ENCODE peak calls at places on chromosomes 3 and 15, in nine cellular contexts. J, K, Q, S, Z, A, X, P and B are unnamed samples. For H3K27me3 and H3K4me1, the result is how much of the 10 kb centered on the place peaks cover.

GRCh38 chr3:129353589-129353941 is 74.9 kb downstream of the EFCAB12 start:
- DNase-seq in J (no peak), K (no peak), Q (no peak), S (no peak), Z (no peak), A (no peak), X (no peak), P (no peak), B (no peak)

GRCh38 chr3:16124636-16125035 is 49.8 kb upstream of the GALNT15 start:
- DNase-seq in J (no peak), K (no peak), Q (no peak), S (peak), Z (no peak), A (peak), X (no peak), P (no peak), B (no peak)

GRCh38 chr3:185253645-185254410 is at the start of gene EHHADH:
- DNase-seq in J (peak), K (no peak), Q (peak), S (peak), Z (peak), A (peak), X (peak), P (peak), B (peak)

GRCh38 chr3:189593581-189593980 is 37.6 kb upstream of the TP63 start:
- DNase-seq in J (no peak), K (no peak), Q (no peak), S (no peak), Z (no peak), A (no peak), X (no peak), P (no peak), B (no peak)

GRCh38 chr15:48802867-48803266 is 8.0 kb downstream of the CEP152 start:
- DNase-seq in J (no peak), K (no peak), Q (no peak), S (peak), Z (no peak), A (peak), X (no peak), P (no peak), B (no peak)

GRCh38 chr3:114178770-114179368 is at the start of gene DRD3:
- DNase-seq in J (no peak), K (no peak), Q (no peak), S (peak), Z (no peak), A (peak), X (no peak), P (no peak), B (peak)

GRCh38 chr3:64329037-64329436 is 103.8 kb upstream of the PRICKLE2 start:
- DNase-seq in J (no peak), K (no peak), Q (no peak), S (no peak), Z (no peak), A (no peak), X (no peak), P (no peak), B (no peak)

GRCh38 chr3:58487140-58487886 is 4.6 kb upstream of the KCTD6 start:
- DNase-seq in J (peak), K (no peak), Q (no peak), S (peak), Z (no peak), A (peak), X (no peak), P (no peak), B (no peak)

GRCh38 chr15:65286069-65286703 is 497 bp downstream of the PARP16 start:
- DNase-seq in J (no peak), K (no peak), Q (no peak), S (no peak), Z (peak), A (peak), X (no peak), P (no peak), B (peak)

GRCh38 chr3:115800489-115801080 is 177.3 kb downstream of the GAP43 start:
- DNase-seq in J (no peak), K (no peak), Q (no peak), S (peak), Z (no peak), A (peak), X (no peak), P (no peak), B (no peak)

GRCh38 chr15:45970542-45970941 is 335.7 kb downstream of the SQOR start:
- DNase-seq in J (no peak), K (no peak), Q (no peak), S (no peak), Z (no peak), A (no peak), X (no peak), P (no peak), B (no peak)
- H3K27me3 ChIP-seq in J (under half), K (under half), Q (under half), S (under half), Z (under half), A (under half), X (under half), P (under half), B (under half)

DNA sequence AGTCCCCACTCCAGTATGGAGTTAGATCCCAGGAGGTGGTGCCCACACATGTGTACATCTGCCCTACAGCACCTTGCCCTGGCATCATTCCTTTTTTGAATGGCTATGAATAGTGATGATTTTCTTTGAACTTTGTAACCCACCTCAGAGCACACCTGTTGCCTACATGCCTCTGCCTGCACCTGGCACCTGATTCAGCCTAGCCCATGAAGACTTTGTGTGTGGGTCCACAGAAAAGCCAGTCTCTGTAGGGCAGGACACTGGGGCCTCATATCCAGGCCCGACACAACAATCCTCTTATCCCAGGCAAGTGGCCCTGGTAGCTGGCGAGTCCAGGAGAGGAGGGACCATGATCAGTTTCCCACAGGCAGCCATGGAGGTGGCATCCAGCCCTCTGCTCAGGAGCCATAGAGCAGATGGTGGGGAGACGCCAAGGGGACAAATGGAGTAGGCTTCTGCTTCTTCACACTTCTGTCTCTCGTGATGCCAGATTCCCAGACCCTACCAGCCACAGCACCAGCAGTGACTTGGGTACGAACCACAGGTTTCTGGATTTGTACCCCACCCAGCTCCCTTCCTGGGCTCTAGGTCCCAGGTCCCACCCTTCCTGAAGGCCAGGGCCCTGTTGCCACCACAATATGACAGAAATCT is 230.7 kb downstream of the UACA start:
- DNase-seq in J (no peak), K (no peak), Q (no peak), S (no peak), Z (no peak), A (no peak), X (no peak), P (no peak), B (no peak)
- H3K4me1 ChIP-seq in J (under half), K (under half), Q (under half), S (under half), Z (under half), A (under half), X (under half), P (under half), B (half or more)

GRCh38 chr3:160226740-160227048 is 1.5 kb downstream of the C3orf80 start:
- DNase-seq in J (no peak), K (no peak), Q (no peak), S (no peak), Z (no peak), A (no peak), X (no peak), P (no peak), B (no peak)

GRCh38 chr3:160227389-160227788 is 2.2 kb downstream of the C3orf80 start:
- DNase-seq in J (no peak), K (no peak), Q (no peak), S (no peak), Z (no peak), A (no peak), X (no peak), P (no peak), B (no peak)

GRCh38 chr3:160225181-160226025 is at the start of gene C3orf80:
- DNase-seq in J (peak), K (no peak), Q (peak), S (peak), Z (peak), A (peak), X (no peak), P (no peak), B (peak)

GRCh38 chr3:160224811-160225180 is 426 bp upstream of the C3orf80 start:
- DNase-seq in J (no peak), K (no peak), Q (no peak), S (no peak), Z (no peak), A (no peak), X (no peak), P (no peak), B (no peak)

DNA sequence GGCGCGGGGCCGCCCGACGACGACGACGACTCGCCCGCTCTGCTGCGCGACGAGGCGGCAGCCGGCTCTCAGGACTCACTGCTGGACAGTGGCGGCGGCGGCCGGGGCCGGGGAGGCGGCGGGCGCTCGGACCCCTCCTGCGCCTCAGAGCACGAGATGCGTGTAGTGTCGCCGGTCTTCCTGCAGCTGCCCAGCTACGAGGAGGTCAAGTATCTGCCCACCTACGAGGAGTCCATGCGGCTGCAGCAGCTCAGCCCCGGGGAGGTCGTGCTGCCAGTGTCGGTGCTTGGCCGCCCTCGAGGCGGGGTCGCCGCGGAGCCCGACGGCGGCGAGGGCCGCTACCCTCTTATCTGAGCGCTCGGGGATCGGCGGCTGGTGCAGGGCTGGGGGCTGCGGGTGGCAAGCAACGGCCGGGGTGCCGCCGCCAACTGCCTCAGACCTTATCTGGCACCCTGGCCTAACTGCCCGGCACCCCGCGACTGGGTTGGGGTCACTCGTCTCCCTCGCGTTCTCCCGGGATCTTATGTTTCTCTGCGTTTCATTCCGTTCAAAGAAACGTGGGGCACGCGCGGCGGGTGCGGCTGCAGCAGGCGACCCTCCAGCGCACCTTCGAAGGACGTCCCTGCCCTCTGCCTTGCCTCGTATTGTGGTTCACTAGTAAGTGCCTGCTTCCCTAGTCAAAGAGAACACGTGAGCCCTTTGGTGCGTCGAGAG is 961 bp downstream of the C3orf80 start:
- DNase-seq in J (peak), K (no peak), Q (no peak), S (no peak), Z (no peak), A (no peak), X (no peak), P (no peak), B (no peak)
- H3K27me3 ChIP-seq in J (under half), K (under half), Q (under half), S (under half), Z (half or more), A (under half), X (under half), P (under half), B (under half)

GRCh38 chr3:17639765-17640164 is 102.7 kb downstream of the TBC1D5 start:
- DNase-seq in J (no peak), K (no peak), Q (no peak), S (peak), Z (no peak), A (peak), X (no peak), P (no peak), B (no peak)
- H3K4me1 ChIP-seq in J (under half), K (under half), Q (under half), S (under half), Z (under half), A (under half), X (under half), P (under half), B (under half)

GRCh38 chr15:76339302-76340197 is 3.0 kb downstream of the ISL2 start:
- DNase-seq in J (no peak), K (no peak), Q (no peak), S (no peak), Z (no peak), A (no peak), X (no peak), P (no peak), B (peak)
- H3K27me3 ChIP-seq in J (under half), K (under half), Q (under half), S (under half), Z (half or more), A (half or more), X (half or more), P (half or more), B (half or more)

GRCh38 chr3:172161959-172162358 is 122.6 kb downstream of the FNDC3B start:
- DNase-seq in J (no peak), K (no peak), Q (no peak), S (no peak), Z (no peak), A (no peak), X (no peak), P (no peak), B (no peak)

GRCh38 chr3:172166890-172167289 is 127.5 kb downstream of the FNDC3B start:
- DNase-seq in J (no peak), K (no peak), Q (no peak), S (no peak), Z (no peak), A (no peak), X (no peak), P (no peak), B (no peak)

GRCh38 chr3:172163320-172163719 is 123.9 kb downstream of the FNDC3B start:
- DNase-seq in J (no peak), K (no peak), Q (no peak), S (no peak), Z (no peak), A (no peak), X (no peak), P (no peak), B (no peak)

GRCh38 chr3:172166261-172166660 is 126.9 kb downstream of the FNDC3B start:
- DNase-seq in J (no peak), K (no peak), Q (no peak), S (no peak), Z (no peak), A (peak), X (no peak), P (no peak), B (no peak)

DNA sequence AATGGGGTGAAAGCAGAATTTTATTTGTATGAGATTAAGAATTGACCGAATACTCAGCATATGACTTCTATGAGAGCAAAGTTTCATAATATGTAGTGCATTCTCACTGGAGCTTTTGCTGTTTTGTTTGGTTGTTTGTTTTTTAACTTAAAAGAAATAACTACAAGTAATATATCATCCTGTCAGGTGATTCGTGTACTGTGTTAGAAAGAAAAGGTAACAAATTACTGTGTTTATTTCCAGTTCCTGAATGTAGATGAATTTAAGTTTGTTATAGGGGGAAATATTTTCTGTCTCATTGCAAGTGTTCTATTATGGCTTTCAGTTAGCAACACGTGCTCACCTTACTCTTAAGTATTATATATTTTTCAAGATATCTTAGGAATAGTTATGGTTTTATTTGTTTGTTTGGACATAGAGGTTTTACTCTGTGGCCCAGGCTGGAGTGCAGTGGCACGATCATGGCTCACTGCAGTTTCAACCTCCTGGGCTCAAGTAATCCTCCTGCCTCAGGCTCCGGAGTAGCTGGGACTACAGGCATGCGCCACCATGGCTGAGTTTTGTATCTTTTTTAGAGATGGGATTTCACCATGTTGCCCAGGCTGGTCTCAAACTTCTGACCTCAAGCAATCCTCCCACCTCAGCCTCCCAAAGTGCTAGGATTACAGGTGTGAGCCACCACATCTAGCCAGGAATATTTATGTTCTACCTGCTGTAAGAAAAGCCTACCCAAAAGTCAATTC is 125.4 kb downstream of the FNDC3B start:
- DNase-seq in J (no peak), K (no peak), Q (no peak), S (no peak), Z (no peak), A (no peak), X (no peak), P (no peak), B (no peak)
- H3K4me1 ChIP-seq in J (under half), K (under half), Q (under half), S (under half), Z (half or more), A (under half), X (under half), P (under half), B (under half)

DNA sequence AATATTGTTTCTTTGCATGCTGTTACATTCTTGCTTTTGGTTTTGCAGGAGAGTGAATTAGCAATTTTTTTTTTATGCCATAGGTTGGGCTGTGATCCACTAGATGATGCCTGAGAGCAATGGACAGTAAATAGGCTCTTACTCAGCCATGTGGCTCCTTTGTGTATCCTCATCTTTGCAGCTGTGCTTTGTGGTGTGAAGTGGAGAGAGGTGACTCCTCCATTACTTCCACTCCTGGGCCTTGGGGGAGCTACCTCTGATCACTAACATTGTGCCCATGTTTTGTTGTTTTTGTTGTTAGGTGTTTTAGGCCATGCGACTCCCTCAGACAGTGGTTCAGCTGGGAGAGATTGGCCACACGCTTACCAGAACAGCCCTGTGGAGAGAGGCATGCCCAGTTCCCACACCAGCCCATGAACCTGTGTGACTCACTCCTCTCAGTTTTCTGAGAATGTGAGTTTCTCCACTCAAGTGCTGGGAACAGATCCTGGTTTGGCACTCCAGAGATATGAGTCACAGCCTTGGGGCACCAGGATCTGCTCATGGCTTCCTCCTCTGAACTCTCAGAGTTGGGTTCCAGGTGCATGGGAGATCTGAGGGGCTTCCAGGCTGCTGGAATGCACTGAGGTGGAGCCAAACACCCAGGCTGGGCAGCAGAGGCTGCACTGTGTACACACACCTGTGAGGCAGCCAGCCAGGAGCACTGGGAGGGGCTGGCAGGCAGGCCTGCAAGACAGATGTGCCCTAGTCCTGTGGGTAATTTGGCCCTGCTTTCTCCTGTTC is 785.3 kb downstream of the ROBO2 start:
- DNase-seq in J (no peak), K (peak), Q (no peak), S (peak), Z (peak), A (peak), X (no peak), P (peak), B (no peak)
- H3K27me3 ChIP-seq in J (under half), K (under half), Q (under half), S (under half), Z (under half), A (under half), X (under half), P (under half), B (under half)

GRCh38 chr3:82082796-82083195 is 321.4 kb upstream of the GBE1 start:
- DNase-seq in J (no peak), K (no peak), Q (no peak), S (no peak), Z (no peak), A (peak), X (no peak), P (no peak), B (no peak)
- H3K4me1 ChIP-seq in J (under half), K (under half), Q (under half), S (under half), Z (under half), A (under half), X (under half), P (under half), B (under half)